ENCODE peak calls at places on chromosomes 1 and 21, in ten cellular contexts. One of them, this sample, is unnamed.

GRCh38 chr1:66374561-66375111 is 159.3 kb upstream of the SGIP1 start:
- DNase-seq in esophagus squamous epithelium: no peak
- DNase-seq in AG08396: peak; percentile 57
- DNase-seq in thoracic aorta: no peak
- DNase-seq in HFFc6: peak; percentile 90
- DNase-seq in T-helper 2 cell: peak; percentile 74
- DNase-seq in caudate nucleus: no peak
- DNase-seq in progenitor cell of endocrine pancreas: no peak
- DNase-seq in D721Med: no peak
- DNase-seq in NCI-H69: no peak
- DNase-seq in this sample: peak; percentile 39

GRCh38 chr1:85019989-85020388 is 23.1 kb upstream of the MCOLN2 start:
- DNase-seq in AG08396: no peak
- DNase-seq in T-helper 2 cell: no peak
- DNase-seq in thoracic aorta: no peak
- DNase-seq in caudate nucleus: no peak
- DNase-seq in NCI-H69: no peak
- DNase-seq in esophagus squamous epithelium: no peak
- DNase-seq in progenitor cell of endocrine pancreas: no peak
- DNase-seq in HFFc6: peak; percentile 12
- DNase-seq in D721Med: no peak
- DNase-seq in this sample: no peak

GRCh38 chr1:2882968-2883696 is 81.6 kb upstream of the TTC34 start:
- DNase-seq in caudate nucleus: no peak
- DNase-seq in AG08396: no peak
- DNase-seq in NCI-H69: peak; percentile 60
- DNase-seq in HFFc6: no peak
- DNase-seq in thoracic aorta: no peak
- DNase-seq in progenitor cell of endocrine pancreas: no peak
- DNase-seq in D721Med: no peak
- DNase-seq in esophagus squamous epithelium: no peak
- DNase-seq in T-helper 2 cell: no peak
- DNase-seq in this sample: no peak

GRCh38 chr1:183543619-183544204 is 46.5 kb downstream of the NCF2 start:
- DNase-seq in NCI-H69: peak; percentile 82
- DNase-seq in thoracic aorta: no peak
- DNase-seq in esophagus squamous epithelium: no peak
- DNase-seq in AG08396: peak; percentile 48
- DNase-seq in T-helper 2 cell: peak; percentile 67
- DNase-seq in D721Med: no peak
- DNase-seq in progenitor cell of endocrine pancreas: no peak
- DNase-seq in caudate nucleus: no peak
- DNase-seq in HFFc6: peak; percentile 68
- DNase-seq in this sample: no peak

GRCh38 chr1:193348126-193349045 is 162.0 kb upstream of the B3GALT2 start:
- DNase-seq in caudate nucleus: no peak
- DNase-seq in HFFc6: peak; percentile 11
- DNase-seq in thoracic aorta: no peak
- DNase-seq in T-helper 2 cell: no peak
- DNase-seq in NCI-H69: no peak
- DNase-seq in progenitor cell of endocrine pancreas: no peak
- DNase-seq in AG08396: no peak
- DNase-seq in esophagus squamous epithelium: no peak
- DNase-seq in D721Med: no peak
- DNase-seq in this sample: no peak

GRCh38 chr1:147853391-147853790 is 49.2 kb upstream of the GJA8 start:
- DNase-seq in T-helper 2 cell: no peak
- DNase-seq in esophagus squamous epithelium: no peak
- DNase-seq in D721Med: no peak
- DNase-seq in thoracic aorta: no peak
- DNase-seq in progenitor cell of endocrine pancreas: no peak
- DNase-seq in AG08396: no peak
- DNase-seq in HFFc6: peak; percentile 17
- DNase-seq in caudate nucleus: no peak
- DNase-seq in NCI-H69: no peak
- DNase-seq in this sample: no peak

GRCh38 chr1:18965206-18966173 is 9.0 kb upstream of the IFFO2 start:
- DNase-seq in caudate nucleus: no peak
- DNase-seq in T-helper 2 cell: peak; percentile 29
- DNase-seq in NCI-H69: no peak
- DNase-seq in D721Med: no peak
- DNase-seq in progenitor cell of endocrine pancreas: no peak
- DNase-seq in HFFc6: peak; percentile 73
- DNase-seq in AG08396: no peak
- DNase-seq in esophagus squamous epithelium: no peak
- DNase-seq in thoracic aorta: no peak
- DNase-seq in this sample: no peak

GRCh38 chr1:40638097-40639036 is 27.1 kb downstream of the RIMS3 start:
- DNase-seq in HFFc6: no peak
- DNase-seq in caudate nucleus: no peak
- DNase-seq in esophagus squamous epithelium: no peak
- DNase-seq in NCI-H69: no peak
- DNase-seq in D721Med: no peak
- DNase-seq in progenitor cell of endocrine pancreas: no peak
- DNase-seq in T-helper 2 cell: no peak
- DNase-seq in thoracic aorta: no peak
- DNase-seq in AG08396: no peak
- DNase-seq in this sample: no peak

GRCh38 chr1:24036080-24036479 is 56.0 kb upstream of the SRSF10 start:
- DNase-seq in AG08396: no peak
- DNase-seq in HFFc6: no peak
- DNase-seq in NCI-H69: no peak
- DNase-seq in esophagus squamous epithelium: no peak
- DNase-seq in caudate nucleus: no peak
- DNase-seq in T-helper 2 cell: no peak
- DNase-seq in thoracic aorta: no peak
- DNase-seq in progenitor cell of endocrine pancreas: no peak
- DNase-seq in D721Med: no peak
- DNase-seq in this sample: no peak

GRCh38 chr1:42302034-42302433 is 33.0 kb downstream of the FOXJ3 start:
- DNase-seq in T-helper 2 cell: no peak
- DNase-seq in progenitor cell of endocrine pancreas: no peak
- DNase-seq in AG08396: no peak
- DNase-seq in caudate nucleus: no peak
- DNase-seq in HFFc6: no peak
- DNase-seq in D721Med: no peak
- DNase-seq in esophagus squamous epithelium: no peak
- DNase-seq in thoracic aorta: no peak
- DNase-seq in NCI-H69: no peak
- DNase-seq in this sample: no peak

GRCh38 chr21:42939581-42940413 is 14.4 kb upstream of the ERVH48-1 start:
- DNase-seq in AG08396: peak; percentile 87
- DNase-seq in HFFc6: peak; percentile 93
- DNase-seq in thoracic aorta: peak; percentile 56
- DNase-seq in T-helper 2 cell: no peak
- DNase-seq in progenitor cell of endocrine pancreas: no peak
- DNase-seq in NCI-H69: peak; percentile 13
- DNase-seq in esophagus squamous epithelium: no peak
- DNase-seq in D721Med: no peak
- DNase-seq in caudate nucleus: no peak
- DNase-seq in this sample: no peak

GRCh38 chr1:11134352-11135266 is 34.9 kb upstream of the EXOSC10 start:
- DNase-seq in caudate nucleus: no peak
- DNase-seq in NCI-H69: no peak
- DNase-seq in esophagus squamous epithelium: no peak
- DNase-seq in D721Med: no peak
- DNase-seq in progenitor cell of endocrine pancreas: no peak
- DNase-seq in T-helper 2 cell: no peak
- DNase-seq in AG08396: peak; percentile 59
- DNase-seq in thoracic aorta: no peak
- DNase-seq in HFFc6: peak; percentile 59
- DNase-seq in this sample: no peak

GRCh38 chr21:25898671-25899070 is 163.9 kb downstream of the GABPA start:
- DNase-seq in AG08396: no peak
- DNase-seq in progenitor cell of endocrine pancreas: no peak
- DNase-seq in T-helper 2 cell: no peak
- DNase-seq in HFFc6: no peak
- DNase-seq in esophagus squamous epithelium: no peak
- DNase-seq in thoracic aorta: no peak
- DNase-seq in D721Med: no peak
- DNase-seq in NCI-H69: peak; percentile 54
- DNase-seq in caudate nucleus: no peak
- DNase-seq in this sample: no peak

GRCh38 chr21:44730951-44731579 is 19.7 kb upstream of the TSPEAR start:
- DNase-seq in progenitor cell of endocrine pancreas: no peak
- DNase-seq in T-helper 2 cell: no peak
- DNase-seq in esophagus squamous epithelium: no peak
- DNase-seq in NCI-H69: no peak
- DNase-seq in AG08396: no peak
- DNase-seq in D721Med: no peak
- DNase-seq in thoracic aorta: no peak
- DNase-seq in caudate nucleus: no peak
- DNase-seq in HFFc6: no peak
- DNase-seq in this sample: no peak

GRCh38 chr1:152179566-152179965 is 20.5 kb upstream of the RPTN start:
- DNase-seq in D721Med: no peak
- DNase-seq in esophagus squamous epithelium: no peak
- DNase-seq in thoracic aorta: no peak
- DNase-seq in NCI-H69: no peak
- DNase-seq in HFFc6: peak; percentile 14
- DNase-seq in T-helper 2 cell: no peak
- DNase-seq in AG08396: no peak
- DNase-seq in progenitor cell of endocrine pancreas: no peak
- DNase-seq in caudate nucleus: no peak
- DNase-seq in this sample: no peak

GRCh38 chr21:27067226-27067625 is 100.3 kb upstream of the ADAMTS5 start:
- DNase-seq in esophagus squamous epithelium: no peak
- DNase-seq in NCI-H69: no peak
- DNase-seq in D721Med: no peak
- DNase-seq in AG08396: no peak
- DNase-seq in thoracic aorta: no peak
- DNase-seq in T-helper 2 cell: no peak
- DNase-seq in caudate nucleus: no peak
- DNase-seq in HFFc6: no peak
- DNase-seq in progenitor cell of endocrine pancreas: no peak
- DNase-seq in this sample: no peak

GRCh38 chr1:22362626-22363402 is 88.8 kb upstream of the ZBTB40 start:
- DNase-seq in AG08396: no peak
- DNase-seq in esophagus squamous epithelium: no peak
- DNase-seq in D721Med: no peak
- DNase-seq in caudate nucleus: no peak
- DNase-seq in progenitor cell of endocrine pancreas: no peak
- DNase-seq in T-helper 2 cell: no peak
- DNase-seq in NCI-H69: no peak
- DNase-seq in HFFc6: no peak
- DNase-seq in thoracic aorta: no peak
- DNase-seq in this sample: no peak

GRCh38 chr1:117824612-117825011 is 104.8 kb downstream of the GDAP2 start:
- DNase-seq in D721Med: no peak
- DNase-seq in NCI-H69: no peak
- DNase-seq in caudate nucleus: no peak
- DNase-seq in thoracic aorta: no peak
- DNase-seq in T-helper 2 cell: no peak
- DNase-seq in HFFc6: no peak
- DNase-seq in AG08396: no peak
- DNase-seq in esophagus squamous epithelium: no peak
- DNase-seq in progenitor cell of endocrine pancreas: no peak
- DNase-seq in this sample: no peak

GRCh38 chr21:37407719-37408455 is 41.3 kb downstream of the DYRK1A start:
- DNase-seq in thoracic aorta: no peak
- DNase-seq in esophagus squamous epithelium: no peak
- DNase-seq in T-helper 2 cell: peak; percentile 42
- DNase-seq in HFFc6: peak; percentile 29
- DNase-seq in caudate nucleus: no peak
- DNase-seq in AG08396: peak; percentile 12
- DNase-seq in NCI-H69: no peak
- DNase-seq in D721Med: no peak
- DNase-seq in progenitor cell of endocrine pancreas: no peak
- DNase-seq in this sample: no peak

GRCh38 chr1:67346982-67347381 is 39.3 kb downstream of the IL12RB2 start:
- DNase-seq in caudate nucleus: no peak
- DNase-seq in esophagus squamous epithelium: no peak
- DNase-seq in thoracic aorta: no peak
- DNase-seq in progenitor cell of endocrine pancreas: no peak
- DNase-seq in D721Med: no peak
- DNase-seq in HFFc6: no peak
- DNase-seq in NCI-H69: no peak
- DNase-seq in AG08396: no peak
- DNase-seq in T-helper 2 cell: no peak
- DNase-seq in this sample: no peak

GRCh38 chr1:160123726-160124125 is 8.2 kb downstream of the ATP1A2 start:
- DNase-seq in T-helper 2 cell: no peak
- DNase-seq in esophagus squamous epithelium: no peak
- DNase-seq in NCI-H69: no peak
- DNase-seq in HFFc6: no peak
- DNase-seq in caudate nucleus: no peak
- DNase-seq in progenitor cell of endocrine pancreas: no peak
- DNase-seq in AG08396: no peak
- DNase-seq in thoracic aorta: no peak
- DNase-seq in D721Med: no peak
- DNase-seq in this sample: no peak

GRCh38 chr1:240888039-240888786 is 276.3 kb upstream of the GREM2 start:
- DNase-seq in esophagus squamous epithelium: no peak
- DNase-seq in HFFc6: no peak
- DNase-seq in NCI-H69: peak; percentile 61
- DNase-seq in progenitor cell of endocrine pancreas: peak; percentile 62
- DNase-seq in thoracic aorta: no peak
- DNase-seq in T-helper 2 cell: peak; percentile 30
- DNase-seq in D721Med: peak; percentile 34
- DNase-seq in AG08396: no peak
- DNase-seq in caudate nucleus: no peak
- DNase-seq in this sample: no peak

GRCh38 chr1:68904472-68904871 is 407.6 kb upstream of the DEPDC1 start:
- DNase-seq in esophagus squamous epithelium: no peak
- DNase-seq in AG08396: no peak
- DNase-seq in NCI-H69: no peak
- DNase-seq in thoracic aorta: no peak
- DNase-seq in D721Med: no peak
- DNase-seq in T-helper 2 cell: no peak
- DNase-seq in caudate nucleus: no peak
- DNase-seq in progenitor cell of endocrine pancreas: no peak
- DNase-seq in HFFc6: no peak
- DNase-seq in this sample: no peak

GRCh38 chr21:27505516-27505915 is 538.6 kb upstream of the ADAMTS5 start:
- DNase-seq in AG08396: peak; percentile 26
- DNase-seq in NCI-H69: no peak
- DNase-seq in caudate nucleus: no peak
- DNase-seq in T-helper 2 cell: no peak
- DNase-seq in thoracic aorta: no peak
- DNase-seq in progenitor cell of endocrine pancreas: no peak
- DNase-seq in esophagus squamous epithelium: no peak
- DNase-seq in HFFc6: peak; percentile 76
- DNase-seq in D721Med: no peak
- DNase-seq in this sample: no peak

GRCh38 chr1:16026723-16027484 is 5.1 kb downstream of the CLCNKA start:
- DNase-seq in caudate nucleus: no peak
- DNase-seq in AG08396: no peak
- DNase-seq in esophagus squamous epithelium: no peak
- DNase-seq in NCI-H69: peak; percentile 56
- DNase-seq in HFFc6: no peak
- DNase-seq in D721Med: no peak
- DNase-seq in T-helper 2 cell: no peak
- DNase-seq in thoracic aorta: no peak
- DNase-seq in progenitor cell of endocrine pancreas: peak; percentile 71
- DNase-seq in this sample: peak; percentile 16

GRCh38 chr1:153790282-153790995 is 15.2 kb downstream of the SLC27A3 start:
- DNase-seq in caudate nucleus: peak; percentile 38
- DNase-seq in esophagus squamous epithelium: no peak
- DNase-seq in AG08396: peak; percentile 84
- DNase-seq in NCI-H69: peak; percentile 70
- DNase-seq in progenitor cell of endocrine pancreas: no peak
- DNase-seq in T-helper 2 cell: no peak
- DNase-seq in HFFc6: peak; percentile 48
- DNase-seq in thoracic aorta: no peak
- DNase-seq in D721Med: no peak
- DNase-seq in this sample: no peak

GRCh38 chr1:25616932-25617625 is 488 bp downstream of the MAN1C1 start:
- DNase-seq in caudate nucleus: no peak
- DNase-seq in D721Med: no peak
- DNase-seq in HFFc6: no peak
- DNase-seq in AG08396: peak; percentile 33
- DNase-seq in NCI-H69: peak; percentile 26
- DNase-seq in esophagus squamous epithelium: no peak
- DNase-seq in progenitor cell of endocrine pancreas: no peak
- DNase-seq in thoracic aorta: no peak
- DNase-seq in T-helper 2 cell: peak; percentile 40
- DNase-seq in this sample: peak; percentile 62

GRCh38 chr1:231315887-231316286 is 21.8 kb downstream of the EXOC8 start:
- DNase-seq in esophagus squamous epithelium: no peak
- DNase-seq in progenitor cell of endocrine pancreas: no peak
- DNase-seq in AG08396: no peak
- DNase-seq in NCI-H69: peak; percentile 70
- DNase-seq in T-helper 2 cell: peak; percentile 57
- DNase-seq in thoracic aorta: no peak
- DNase-seq in HFFc6: no peak
- DNase-seq in D721Med: no peak
- DNase-seq in caudate nucleus: no peak
- DNase-seq in this sample: no peak

This sample was measured in naive thymus-derived CD8-positive, alpha-beta T cell.